ENCODE peak calls at places on chromosome 16, in eight cellular contexts. T is kidney epithelial cell, I is AG04450, W is AG09309, E is dorsolateral prefrontal cortex, C is fibroblast of the aortic adventitia, R is Caco-2, H is IMR-90. D is an unnamed sample.

GRCh38 chr16:53159781-53160436 is 105.1 kb downstream of the CHD9 start:
- DNase-seq in E (no peak), I (peak), C (peak), H (peak), W (peak), T (peak), R (peak), D (peak)

GRCh38 chr16:13099822-13100221 is 198.4 kb downstream of the SHISA9 start:
- DNase-seq in R (no peak), E (no peak), I (no peak), H (no peak), W (no peak), C (no peak), T (no peak), D (no peak)

GRCh38 chr16:72013888-72014538 is 5.5 kb downstream of the DHODH start:
- DNase-seq in T (no peak), H (no peak), C (no peak), R (no peak), I (no peak), W (no peak), E (no peak), D (no peak)

GRCh38 chr16:16780588-16780987 is 401.6 kb downstream of the NPIPA7 start:
- DNase-seq in T (no peak), I (no peak), R (no peak), H (no peak), W (no peak), C (no peak), E (no peak), D (no peak)

GRCh38 chr16:10750793-10751192 is 7.2 kb downstream of the NUBP1 start:
- DNase-seq in C (no peak), W (no peak), H (no peak), I (no peak), E (no peak), T (no peak), R (no peak), D (no peak)

GRCh38 chr16:23836404-23837291 is 865 bp downstream of the PRKCB start:
- DNase-seq in R (no peak), C (no peak), I (no peak), H (no peak), W (no peak), T (no peak), E (no peak), D (no peak)

GRCh38 chr16:28981517-28981916 is 3.3 kb upstream of the LAT start:
- DNase-seq in W (no peak), T (no peak), E (no peak), I (no peak), H (no peak), R (peak), C (no peak), D (no peak)

GRCh38 chr16:54140057-54140787 is 146.4 kb downstream of the IRX3 start:
- DNase-seq in I (no peak), C (peak), R (no peak), W (no peak), H (peak), E (no peak), T (no peak), D (no peak)

GRCh38 chr16:2798723-2799204 is 494 bp downstream of the PRSS41 start:
- DNase-seq in C (no peak), E (no peak), W (no peak), T (no peak), I (no peak), H (no peak), R (no peak), D (no peak)

GRCh38 chr16:89410794-89411309 is 79.5 kb downstream of the ANKRD11 start:
- DNase-seq in H (peak), C (peak), W (peak), E (no peak), I (peak), T (peak), R (no peak), D (peak)

GRCh38 chr16:27811881-27812280 is 251.6 kb downstream of the GSG1L start:
- DNase-seq in E (peak), T (no peak), W (no peak), I (no peak), H (no peak), R (no peak), C (no peak), D (no peak)

GRCh38 chr16:30660424-30661251 is 2.4 kb downstream of the FBRS start:
- DNase-seq in R (no peak), H (peak), C (no peak), I (no peak), E (no peak), T (no peak), W (no peak), D (no peak)

GRCh38 chr16:17685445-17685844 is 214.7 kb upstream of the XYLT1 start:
- DNase-seq in E (no peak), H (no peak), C (no peak), R (no peak), W (no peak), I (no peak), T (no peak), D (no peak)

DNA sequence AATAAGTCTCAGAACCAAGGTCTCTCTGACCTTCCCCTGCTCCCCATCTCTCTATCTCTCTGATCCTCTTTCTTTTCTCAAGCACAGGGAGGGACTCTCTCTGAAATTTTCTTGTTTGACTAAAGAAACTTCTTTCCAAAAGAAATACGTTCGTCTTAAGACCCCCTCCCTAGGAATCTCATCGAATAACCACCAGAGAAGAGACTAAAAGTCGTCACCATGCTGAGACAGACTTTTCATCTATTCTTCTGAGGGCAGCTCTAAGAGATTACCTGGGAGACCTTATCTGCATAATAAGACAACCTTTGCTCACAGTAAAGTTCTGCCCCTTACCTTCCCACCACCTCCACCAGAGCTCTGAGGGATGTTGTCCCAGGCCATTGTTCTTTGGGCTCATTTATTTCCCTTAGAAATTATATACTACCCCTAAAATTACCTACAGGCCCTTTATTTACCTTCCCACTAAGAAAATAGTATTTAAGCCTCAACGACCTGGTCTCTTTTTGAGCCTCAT is 133.7 kb upstream of the EEF2KMT start:
- DNase-seq in E (no peak), I (no peak), W (no peak), C (no peak), H (no peak), T (no peak), R (no peak), D (no peak)
- H3K4me3 ChIP-seq in E (no peak), I (no peak), W (no peak), C (no peak), H (no peak), T (no peak), R (no peak), D (no peak)

DNA sequence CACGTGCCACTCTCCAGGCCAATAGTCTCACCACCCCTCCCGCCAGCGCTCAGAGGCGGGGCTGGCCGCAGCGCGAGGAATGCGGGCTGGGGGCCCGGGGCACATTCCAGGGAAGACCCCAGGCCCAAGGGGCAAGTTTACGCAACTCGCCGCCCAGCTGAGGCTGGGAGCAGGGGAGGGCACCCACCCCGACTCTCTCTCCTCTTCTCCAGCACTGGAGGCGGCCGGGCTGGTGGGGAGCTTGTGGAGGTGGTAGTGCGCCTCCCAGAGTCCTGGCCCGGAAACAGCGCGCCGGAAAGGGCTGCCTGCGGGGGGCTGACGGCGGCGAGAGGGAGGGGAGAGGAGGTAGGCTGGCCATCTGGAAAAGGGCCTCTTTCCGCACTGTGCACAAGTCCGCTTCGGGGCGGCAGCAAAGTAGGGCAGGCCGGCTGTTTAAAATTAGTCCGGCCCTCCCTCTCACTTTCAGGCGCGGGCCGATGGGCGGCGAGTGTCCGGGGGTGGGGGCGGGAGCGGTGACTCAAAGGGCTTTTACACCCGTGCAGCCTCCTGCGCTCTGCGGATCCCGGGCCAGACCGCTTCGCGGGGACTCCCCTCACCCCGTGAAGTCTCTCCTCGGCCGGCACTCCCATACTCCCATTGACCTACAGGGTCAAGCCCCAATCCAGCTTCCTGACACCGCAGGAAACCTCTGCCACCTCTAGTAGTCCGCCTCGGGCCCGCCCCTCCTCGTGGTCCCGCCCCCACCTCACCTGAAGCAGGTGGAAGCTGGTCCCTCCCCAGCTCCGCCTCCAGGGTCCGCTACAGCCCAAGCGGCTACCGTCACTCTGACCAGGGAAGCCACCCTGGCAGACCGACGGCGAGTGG is 968 bp downstream of the FHOD1 start:
- DNase-seq in C (peak), I (peak), E (peak), R (peak), T (no peak), W (peak), H (peak), D (peak)
- TF ChIP-seq CTCF in C (peak), I (peak), E (peak), R (peak), T (peak), W (peak), H (peak), D (peak)

GRCh38 chr16:49181812-49182211 is 99.8 kb downstream of the CBLN1 start:
- DNase-seq in H (no peak), R (no peak), W (no peak), E (no peak), T (no peak), C (no peak), I (no peak), D (no peak)
- H3K4me3 ChIP-seq in H (no peak), R (no peak), W (no peak), E (no peak), T (no peak), C (no peak), I (no peak), D (no peak)

DNA sequence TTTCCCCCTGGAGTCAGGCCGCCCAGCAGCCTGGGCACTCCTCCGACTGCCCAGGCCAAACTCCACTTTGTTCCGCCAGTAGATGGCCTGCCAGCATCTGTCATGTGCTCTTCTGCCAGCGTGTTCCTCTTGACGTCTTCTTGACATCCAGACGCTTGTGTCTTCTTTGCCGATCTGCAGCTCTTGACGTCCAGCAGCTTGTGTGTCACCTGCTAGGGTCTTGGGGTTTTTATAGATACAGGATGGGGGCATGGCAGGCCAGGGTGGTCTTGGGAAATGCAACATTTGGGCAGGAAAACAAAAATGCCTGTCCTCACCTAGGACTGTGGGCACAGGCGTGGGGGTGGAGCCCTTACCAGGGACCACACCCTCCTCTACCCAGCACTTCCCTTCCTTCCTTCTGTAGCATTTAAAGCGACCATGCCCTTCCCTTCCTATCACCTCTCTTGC is 88.7 kb downstream of the BMERB1 start:
- DNase-seq in H (no peak), W (no peak), C (no peak), E (peak), I (no peak), T (no peak), R (peak), D (no peak)
- TF ChIP-seq CTCF in H (no peak), W (no peak), C (no peak), E (peak), I (no peak), T (no peak), R (peak), D (no peak)

DNA sequence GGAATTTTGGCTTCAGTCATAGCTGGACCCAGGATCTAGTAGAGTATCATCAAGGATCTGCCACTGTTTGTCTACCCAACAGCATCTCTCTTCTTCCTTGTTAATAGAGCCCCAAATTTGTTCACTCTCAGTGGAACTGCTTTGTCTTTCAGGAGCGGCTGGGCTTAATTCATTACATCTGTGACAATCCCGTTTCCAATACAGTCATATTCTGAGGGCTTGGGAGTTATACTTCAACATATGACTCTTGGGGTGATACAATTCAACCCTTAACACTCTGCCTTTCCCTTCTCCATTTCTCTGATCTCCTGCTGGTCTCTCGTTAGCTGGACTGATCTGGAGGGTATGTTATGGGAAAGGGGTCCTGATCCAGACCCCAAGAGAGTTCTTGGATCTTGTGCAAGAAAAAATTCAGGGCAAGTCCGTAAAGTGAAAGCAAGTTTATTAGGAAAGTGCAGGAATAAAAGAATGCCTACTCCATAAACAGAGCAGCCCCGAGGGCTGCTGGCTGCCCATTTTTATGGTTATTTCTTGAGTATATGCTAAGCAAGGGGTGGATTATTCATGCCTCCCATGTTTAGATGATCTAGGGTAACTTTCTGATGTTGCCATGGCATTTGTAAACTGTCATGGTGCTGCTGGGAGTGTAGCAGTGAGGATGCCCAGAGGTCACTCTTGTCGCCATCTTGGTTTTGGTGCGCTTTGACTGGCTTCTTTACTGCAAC is 42.4 kb downstream of the IQCK start:
- DNase-seq in I (no peak), T (no peak), C (no peak), E (no peak), W (no peak), R (no peak), H (no peak), D (no peak)
- H3K4me3 ChIP-seq in I (no peak), T (no peak), C (no peak), E (no peak), W (no peak), R (no peak), H (no peak), D (no peak)